ENCODE peak calls at places on chromosomes 13 and 19, in five cellular contexts. One of them, this sample, is unnamed.

GRCh38 chr13:101569807-101570206 is 117.3 kb downstream of the ITGBL1 start:
- DNase-seq in left lobe of liver: no peak
- DNase-seq in KG1: no peak
- DNase-seq in activated T-cell treated with anti-CD3 and anti-CD28 coated beads for 24 hours: no peak
- DNase-seq in G401: no peak
- DNase-seq in this sample: no peak

GRCh38 chr19:45960595-45961235 is 12.9 kb downstream of the NOVA2 start:
- DNase-seq in KG1: no peak
- DNase-seq in G401: no peak
- DNase-seq in activated T-cell treated with anti-CD3 and anti-CD28 coated beads for 24 hours: no peak
- DNase-seq in left lobe of liver: no peak
- DNase-seq in this sample: no peak

GRCh38 chr19:48797103-48797502 is 13.7 kb downstream of the BCAT2 start:
- DNase-seq in activated T-cell treated with anti-CD3 and anti-CD28 coated beads for 24 hours: no peak
- DNase-seq in KG1: no peak
- DNase-seq in G401: no peak
- DNase-seq in left lobe of liver: no peak
- DNase-seq in this sample: no peak

GRCh38 chr19:33052352-33052972 is 12.2 kb downstream of the RHPN2 start:
- DNase-seq in KG1: no peak
- DNase-seq in activated T-cell treated with anti-CD3 and anti-CD28 coated beads for 24 hours: no peak
- DNase-seq in G401: no peak
- DNase-seq in left lobe of liver: peak; percentile 52
- DNase-seq in this sample: no peak

GRCh38 chr13:109979186-109979585 is 192.8 kb upstream of the IRS2 start:
- DNase-seq in activated T-cell treated with anti-CD3 and anti-CD28 coated beads for 24 hours: no peak
- DNase-seq in G401: no peak
- DNase-seq in KG1: no peak
- DNase-seq in left lobe of liver: no peak
- DNase-seq in this sample: no peak

GRCh38 chr13:32737111-32737571 is 150.9 kb downstream of the PDS5B start:
- DNase-seq in activated T-cell treated with anti-CD3 and anti-CD28 coated beads for 24 hours: no peak
- DNase-seq in G401: no peak
- DNase-seq in left lobe of liver: no peak
- DNase-seq in KG1: no peak
- DNase-seq in this sample: no peak

GRCh38 chr13:102091231-102091630 is 310.6 kb downstream of the FGF14 start:
- DNase-seq in left lobe of liver: no peak
- DNase-seq in G401: no peak
- DNase-seq in activated T-cell treated with anti-CD3 and anti-CD28 coated beads for 24 hours: no peak
- DNase-seq in KG1: no peak
- DNase-seq in this sample: no peak

GRCh38 chr13:98910501-98910951 is 67.3 kb downstream of the DOCK9 start:
- DNase-seq in G401: no peak
- DNase-seq in KG1: no peak
- DNase-seq in activated T-cell treated with anti-CD3 and anti-CD28 coated beads for 24 hours: peak; percentile 18
- DNase-seq in left lobe of liver: no peak
- DNase-seq in this sample: no peak

GRCh38 chr19:5719274-5719960 is 529 bp downstream of the LONP1 start:
- DNase-seq in activated T-cell treated with anti-CD3 and anti-CD28 coated beads for 24 hours: no peak
- DNase-seq in left lobe of liver: peak; percentile 60
- DNase-seq in G401: no peak
- DNase-seq in KG1: no peak
- DNase-seq in this sample: no peak

GRCh38 chr19:45514376-45515051 is 7.2 kb downstream of the VASP start:
- DNase-seq in G401: no peak
- DNase-seq in KG1: no peak
- DNase-seq in activated T-cell treated with anti-CD3 and anti-CD28 coated beads for 24 hours: no peak
- DNase-seq in left lobe of liver: peak; percentile 86
- DNase-seq in this sample: no peak

GRCh38 chr13:24899601-24900000 is 135.6 kb downstream of the RNF17 start:
- DNase-seq in activated T-cell treated with anti-CD3 and anti-CD28 coated beads for 24 hours: no peak
- DNase-seq in KG1: no peak
- DNase-seq in left lobe of liver: no peak
- DNase-seq in G401: no peak
- DNase-seq in this sample: no peak

GRCh38 chr19:44575116-44575700 is 38.2 kb upstream of the IGSF23 start:
- DNase-seq in G401: no peak
- DNase-seq in KG1: no peak
- DNase-seq in left lobe of liver: no peak
- DNase-seq in activated T-cell treated with anti-CD3 and anti-CD28 coated beads for 24 hours: no peak
- DNase-seq in this sample: no peak

GRCh38 chr19:40150170-40150569 is 41.1 kb upstream of the MAP3K10 start:
- DNase-seq in KG1: no peak
- DNase-seq in left lobe of liver: peak; percentile 4
- DNase-seq in activated T-cell treated with anti-CD3 and anti-CD28 coated beads for 24 hours: no peak
- DNase-seq in G401: no peak
- DNase-seq in this sample: no peak